ENCODE peak calls at places on chromosomes 12 and 14, in nine cellular contexts. H is left lung; F is NCI-H2081; D is left kidney; J is naive thymus-derived CD4-positive, alpha-beta T cell; Q is dorsolateral prefrontal cortex; B is effector CD4-positive, alpha-beta T cell; X is WTC11; R is activated CD4-positive, alpha-beta T cell treated with anti-CD3 and anti-CD28 coated beads, Interleukin-2, amount 50 U/mL, for 24 hours. M is an unnamed sample.
A peak's percentile ranks its signal among the peaks of the same experiment; 100 is the strongest.

GRCh38 chr12:131091413-131091975 is 137.8 kb downstream of the ADGRD1 start:
- DNase-seq in H (no peak), F (no peak), D (no peak), J (no peak), Q (peak; percentile 52), B (no peak), X (peak; percentile 1), R (no peak), M (no peak)

GRCh38 chr12:46915861-46916260 is 90.1 kb upstream of the SLC38A4 start:
- DNase-seq in H (no peak), F (no peak), D (no peak), J (no peak), Q (no peak), B (no peak), X (no peak), R (no peak), M (no peak)

GRCh38 chr12:68119724-68120211 is 39.8 kb downstream of the IFNG start:
- DNase-seq in H (no peak), F (peak; percentile 68), D (no peak), J (no peak), Q (no peak), B (no peak), X (no peak), R (peak; percentile 44), M (peak; percentile 55)

GRCh38 chr14:100842799-100843198 is 16.9 kb downstream of the MEG3 start:
- DNase-seq in H (no peak), F (no peak), D (no peak), J (no peak), Q (no peak), B (no peak), X (no peak), R (no peak), M (no peak)

GRCh38 chr14:52455291-52456088 is 96.8 kb downstream of the TXNDC16 start:
- DNase-seq in H (no peak), F (no peak), D (no peak), J (no peak), Q (no peak), B (no peak), X (no peak), R (no peak), M (no peak)

GRCh38 chr12:88854260-88854659 is 274.0 kb upstream of the KITLG start:
- DNase-seq in H (no peak), F (no peak), D (no peak), J (no peak), Q (no peak), B (no peak), X (no peak), R (no peak), M (no peak)

GRCh38 chr12:47020211-47020821 is 59.1 kb upstream of the PCED1B start:
- DNase-seq in H (no peak), F (no peak), D (no peak), J (no peak), Q (no peak), B (no peak), X (no peak), R (no peak), M (no peak)

GRCh38 chr14:96091149-96091693 is 52.1 kb downstream of the C14orf132 start:
- DNase-seq in H (no peak), F (no peak), D (no peak), J (no peak), Q (no peak), B (no peak), X (no peak), R (no peak), M (no peak)

GRCh38 chr12:71439613-71440392 is at the start of gene LGR5:
- DNase-seq in H (peak; percentile 75), F (peak; percentile 91), D (peak; percentile 91), J (no peak), Q (peak; percentile 90), B (no peak), X (peak; percentile 63), R (no peak), M (no peak)

GRCh38 chr14:36553650-36554260 is 28.7 kb downstream of the NKX2-8 start:
- DNase-seq in H (no peak), F (peak; percentile 62), D (peak; percentile 75), J (no peak), Q (no peak), B (no peak), X (no peak), R (no peak), M (no peak)